ENCODE peak calls at places on chromosomes 6 and 20, in six cellular contexts. V is K562, K is SK-N-SH, Q is Panc1, C is H1, T is HepG2. U is an unnamed sample.

GRCh38 chr20:49948809-49949507 is 12.8 kb downstream of the RNF114 start:
- DNase-seq in T (peak; percentile 68), V (no peak), C (no peak), K (no peak), Q (no peak), U (no peak)

GRCh38 chr20:25317351-25318075 is 69.6 kb downstream of the PYGB start:
- DNase-seq in Q (no peak), C (no peak), K (no peak), V (no peak), T (no peak), U (no peak)

GRCh38 chr20:37797669-37798175 is 103.9 kb downstream of the CTNNBL1 start:
- DNase-seq in V (no peak), C (no peak), K (no peak), Q (no peak), T (no peak), U (no peak)

GRCh38 chr6:160367798-160368547 is 19.8 kb downstream of the SLC22A3 start:
- DNase-seq in K (no peak), Q (no peak), V (no peak), T (no peak), C (no peak), U (no peak)

GRCh38 chr6:49606696-49607390 is 29.8 kb downstream of the RHAG start:
- DNase-seq in V (peak; percentile 76), T (peak; percentile 91), C (no peak), Q (peak; percentile 52), K (peak; percentile 52), U (peak; percentile 93)

GRCh38 chr20:56604690-56605089 is 24.4 kb upstream of the TFAP2C start:
- DNase-seq in V (no peak), K (no peak), Q (no peak), T (no peak), C (no peak), U (no peak)

GRCh38 chr20:187733-188132 is 1.8 kb downstream of the DEFB128 start:
- DNase-seq in K (no peak), C (no peak), Q (no peak), T (no peak), V (no peak), U (no peak)

GRCh38 chr6:18261877-18262276 is 2.5 kb downstream of the DEK start:
- DNase-seq in C (no peak), T (no peak), Q (no peak), K (no peak), V (no peak), U (no peak)

GRCh38 chr6:169362501-169363121 is 109.0 kb upstream of the THBS2 start:
- DNase-seq in T (no peak), K (no peak), V (no peak), Q (no peak), C (no peak), U (no peak)

GRCh38 chr6:160036790-160037206 is 67.9 kb downstream of the IGF2R start:
- DNase-seq in V (no peak), T (no peak), Q (no peak), K (no peak), C (no peak), U (no peak)

GRCh38 chr6:168678588-168678987 is 237.6 kb downstream of the SMOC2 start:
- DNase-seq in V (no peak), K (no peak), Q (no peak), C (peak; percentile 20), T (no peak), U (no peak)

GRCh38 chr6:32615885-32616532 is 21.2 kb upstream of the HLA-DQA1 start:
- DNase-seq in C (no peak), V (no peak), Q (no peak), T (no peak), K (no peak), U (no peak)

GRCh38 chr6:137715589-137716045 is 151.4 kb upstream of the TNFAIP3 start:
- DNase-seq in C (no peak), Q (no peak), T (no peak), V (no peak), K (no peak), U (no peak)

GRCh38 chr20:52823303-52823702 is 148.9 kb upstream of the TSHZ2 start:
- DNase-seq in T (no peak), K (no peak), Q (no peak), C (no peak), V (no peak), U (no peak)

GRCh38 chr6:4928426-4928825 is 75.4 kb downstream of the RPP40 start:
- DNase-seq in V (peak; percentile 80), T (no peak), Q (no peak), C (no peak), K (no peak), U (no peak)

GRCh38 chr6:130849501-130850039 is 22.4 kb downstream of the SMLR1 start:
- DNase-seq in T (no peak), C (no peak), K (no peak), Q (no peak), V (no peak), U (no peak)

GRCh38 chr20:19456600-19457390 is 244.4 kb downstream of the SLC24A3 start:
- DNase-seq in Q (no peak), T (no peak), K (no peak), V (no peak), C (no peak), U (no peak)

GRCh38 chr6:43427406-43428111 is at the start of gene ABCC10:
- DNase-seq in V (peak; percentile 97), K (peak; percentile 98), C (peak; percentile 99), Q (peak; percentile 88), T (peak; percentile 93), U (peak; percentile 88)

GRCh38 chr6:37576336-37576737 is 76.6 kb upstream of the CCDC167 start:
- DNase-seq in K (no peak), T (no peak), Q (peak; percentile 78), C (no peak), V (no peak), U (peak; percentile 85)

GRCh38 chr20:4053516-4053919 is 38.2 kb upstream of the RNF24 start:
- DNase-seq in Q (no peak), K (no peak), T (no peak), V (no peak), C (no peak), U (no peak)

GRCh38 chr20:1415667-1416468 is 23.0 kb upstream of the FKBP1A start:
- DNase-seq in Q (peak; percentile 99), T (peak; percentile 91), V (peak; percentile 64), K (no peak), C (no peak), U (peak; percentile 97)

GRCh38 chr6:112149236-112149635 is 61.8 kb downstream of the FAM229B start:
- DNase-seq in T (no peak), K (peak; percentile 17), C (no peak), V (no peak), Q (no peak), U (no peak)

GRCh38 chr20:24698706-24699206 is 229.3 kb downstream of the SYNDIG1 start:
- DNase-seq in T (no peak), Q (no peak), K (no peak), V (no peak), C (peak; percentile 22), U (no peak)

GRCh38 chr6:91045152-91045551 is 458.3 kb upstream of the MAP3K7 start:
- DNase-seq in C (no peak), K (no peak), T (no peak), V (no peak), Q (no peak), U (no peak)

GRCh38 chr6:25962368-25963127 is at the start of gene TRIM38:
- DNase-seq in T (peak; percentile 74), V (peak; percentile 85), K (no peak), Q (peak; percentile 33), C (no peak), U (peak; percentile 54)

DNA sequence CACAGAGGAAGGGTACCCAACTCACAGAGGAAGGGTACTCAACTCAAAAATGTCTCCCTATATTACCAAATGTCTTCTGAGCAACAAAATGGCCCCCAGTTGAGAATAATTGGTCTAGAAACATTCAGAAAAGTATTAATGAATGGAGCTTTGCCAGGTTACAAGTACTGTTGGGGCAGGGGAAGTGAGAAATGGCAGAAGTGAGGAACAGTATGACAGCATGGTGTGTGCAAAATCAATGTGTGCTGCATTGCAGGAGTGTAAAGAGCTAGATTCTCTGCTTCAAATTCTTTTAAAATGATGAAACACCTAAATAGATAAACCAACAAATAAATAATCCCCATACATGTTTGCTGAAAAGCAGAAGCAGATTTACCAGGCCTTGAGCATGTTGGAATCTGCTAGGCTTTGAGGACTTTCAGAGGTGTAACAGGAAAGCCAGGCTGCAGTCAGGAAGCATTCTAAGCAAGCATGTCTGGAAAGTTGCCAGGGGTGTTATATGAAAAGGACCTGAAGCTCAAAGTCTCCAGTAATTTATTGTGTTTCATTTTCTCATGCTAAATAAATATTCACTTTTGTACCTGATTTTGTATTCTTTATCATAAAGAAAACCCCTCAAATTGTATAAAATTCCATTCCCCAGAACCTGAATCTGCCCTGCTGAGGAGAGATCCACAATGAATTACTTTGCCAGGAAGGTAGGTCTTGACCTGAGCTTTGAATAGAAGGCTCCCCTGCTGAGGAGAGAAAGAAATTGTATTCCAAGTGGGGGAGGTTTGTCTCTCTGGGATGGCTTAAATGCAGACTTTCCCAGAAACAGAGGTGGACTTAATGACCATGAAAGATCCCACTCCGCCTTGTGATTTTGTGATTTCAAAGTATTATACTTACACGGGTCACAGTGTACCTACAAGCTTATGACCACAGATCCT is 265.0 kb upstream of the MARCKS start:
- DNase-seq in Q (no peak), T (peak; percentile 16), K (no peak), C (no peak), V (no peak), U (no peak)
- TF ChIP-seq SIN3A in Q (no peak), T (no peak), K (no peak), C (no peak), V (no peak), U (no peak)

GRCh38 chr20:43586641-43587040 is 4.1 kb upstream of the IFT52 start:
- DNase-seq in Q (no peak), T (no peak), V (no peak), K (no peak), C (no peak), U (no peak)
- TF ChIP-seq SIN3A in Q (no peak), T (no peak), V (no peak), K (no peak), C (no peak), U (no peak)

GRCh38 chr6:22113046-22113766 is 183.6 kb downstream of the PRL start:
- DNase-seq in V (no peak), C (no peak), K (no peak), Q (peak; percentile 89), T (no peak), U (peak; percentile 18)
- TF ChIP-seq SIN3A in V (no peak), C (no peak), K (no peak), Q (no peak), T (no peak), U (no peak)

GRCh38 chr6:147711511-147711910 is 203.0 kb downstream of the SAMD5 start:
- DNase-seq in V (no peak), K (no peak), Q (no peak), C (no peak), T (no peak), U (no peak)

GRCh38 chr6:147708170-147708569 is 199.7 kb downstream of the SAMD5 start:
- DNase-seq in Q (no peak), V (no peak), K (no peak), C (no peak), T (no peak), U (no peak)

GRCh38 chr6:147707524-147707923 is 199.0 kb downstream of the SAMD5 start:
- DNase-seq in T (no peak), K (no peak), V (no peak), Q (no peak), C (no peak), U (no peak)

GRCh38 chr6:147710890-147711289 is 202.4 kb downstream of the SAMD5 start:
- DNase-seq in K (no peak), Q (no peak), T (no peak), C (no peak), V (no peak), U (no peak)

GRCh38 chr6:147709396-147710272 is 201.1 kb downstream of the SAMD5 start:
- DNase-seq in K (no peak), C (no peak), Q (no peak), V (peak; percentile 77), T (peak; percentile 7), U (peak; percentile 79)
- TF ChIP-seq SIN3A in K (no peak), C (no peak), Q (no peak), V (no peak), T (no peak), U (peak; percentile 76)